ENCODE peak calls at places on chromosome 21, in ten cellular contexts. One of them, this sample, is unnamed.
A peak's percentile ranks its signal among the peaks of the same experiment; 100 is the strongest.

GRCh38 chr21:14690886-14691285 is 144.8 kb upstream of the SAMSN1 start:
- DNase-seq in activated T-helper 2 cell treated with anti-CD3 and anti-CD28 coated beads, Interferon-gamma antibody, Interleukin-2, Interleukin-4, amounts not matched to agents 10 μg/mL and 5 μg/mL and 100 μg/mL, durations not matched to agents 14 hours and 24 hours and 36 hours: no peak
- DNase-seq in glutamatergic neuron: no peak
- DNase-seq in RPMI7951: no peak
- DNase-seq in mucosa of gallbladder: no peak
- DNase-seq in Right ventricle myocardium superior: no peak
- DNase-seq in CMK: no peak
- DNase-seq in HFF-Myc: no peak
- DNase-seq in ELR: no peak
- DNase-seq in MV-4-11: peak; percentile 55
- DNase-seq in this sample: no peak

GRCh38 chr21:29372063-29372802 is 73.5 kb downstream of the BACH1 start:
- DNase-seq in activated T-helper 2 cell treated with anti-CD3 and anti-CD28 coated beads, Interferon-gamma antibody, Interleukin-2, Interleukin-4, amounts not matched to agents 10 μg/mL and 5 μg/mL and 100 μg/mL, durations not matched to agents 14 hours and 24 hours and 36 hours: peak; percentile 36
- DNase-seq in glutamatergic neuron: no peak
- DNase-seq in RPMI7951: peak; percentile 69
- DNase-seq in mucosa of gallbladder: peak; percentile 70
- DNase-seq in Right ventricle myocardium superior: no peak
- DNase-seq in CMK: peak; percentile 75
- DNase-seq in HFF-Myc: peak; percentile 81
- DNase-seq in ELR: peak; percentile 86
- DNase-seq in MV-4-11: peak; percentile 64
- DNase-seq in this sample: no peak

GRCh38 chr21:25563399-25564116 is 43.7 kb downstream of the MRPL39 start:
- DNase-seq in activated T-helper 2 cell treated with anti-CD3 and anti-CD28 coated beads, Interferon-gamma antibody, Interleukin-2, Interleukin-4, amounts not matched to agents 10 μg/mL and 5 μg/mL and 100 μg/mL, durations not matched to agents 14 hours and 24 hours and 36 hours: peak; percentile 39
- DNase-seq in glutamatergic neuron: no peak
- DNase-seq in RPMI7951: peak; percentile 69
- DNase-seq in mucosa of gallbladder: no peak
- DNase-seq in Right ventricle myocardium superior: no peak
- DNase-seq in CMK: peak; percentile 72
- DNase-seq in HFF-Myc: no peak
- DNase-seq in ELR: peak; percentile 28
- DNase-seq in MV-4-11: peak; percentile 81
- DNase-seq in this sample: no peak

GRCh38 chr21:33954395-33954794 is 38.8 kb upstream of the ATP5PO start:
- DNase-seq in activated T-helper 2 cell treated with anti-CD3 and anti-CD28 coated beads, Interferon-gamma antibody, Interleukin-2, Interleukin-4, amounts not matched to agents 10 μg/mL and 5 μg/mL and 100 μg/mL, durations not matched to agents 14 hours and 24 hours and 36 hours: no peak
- DNase-seq in glutamatergic neuron: no peak
- DNase-seq in RPMI7951: no peak
- DNase-seq in mucosa of gallbladder: no peak
- DNase-seq in Right ventricle myocardium superior: no peak
- DNase-seq in CMK: no peak
- DNase-seq in HFF-Myc: no peak
- DNase-seq in ELR: no peak
- DNase-seq in MV-4-11: no peak
- DNase-seq in this sample: no peak

GRCh38 chr21:45932922-45933502 is 48.6 kb upstream of the COL6A1 start:
- DNase-seq in activated T-helper 2 cell treated with anti-CD3 and anti-CD28 coated beads, Interferon-gamma antibody, Interleukin-2, Interleukin-4, amounts not matched to agents 10 μg/mL and 5 μg/mL and 100 μg/mL, durations not matched to agents 14 hours and 24 hours and 36 hours: no peak
- DNase-seq in glutamatergic neuron: no peak
- DNase-seq in RPMI7951: no peak
- DNase-seq in mucosa of gallbladder: no peak
- DNase-seq in Right ventricle myocardium superior: no peak
- DNase-seq in CMK: no peak
- DNase-seq in HFF-Myc: no peak
- DNase-seq in ELR: no peak
- DNase-seq in MV-4-11: no peak
- DNase-seq in this sample: no peak

GRCh38 chr21:45957986-45958610 is 23.5 kb upstream of the COL6A1 start:
- DNase-seq in activated T-helper 2 cell treated with anti-CD3 and anti-CD28 coated beads, Interferon-gamma antibody, Interleukin-2, Interleukin-4, amounts not matched to agents 10 μg/mL and 5 μg/mL and 100 μg/mL, durations not matched to agents 14 hours and 24 hours and 36 hours: no peak
- DNase-seq in glutamatergic neuron: no peak
- DNase-seq in RPMI7951: no peak
- DNase-seq in mucosa of gallbladder: no peak
- DNase-seq in Right ventricle myocardium superior: peak; percentile 67
- DNase-seq in CMK: no peak
- DNase-seq in HFF-Myc: no peak
- DNase-seq in ELR: no peak
- DNase-seq in MV-4-11: no peak
- DNase-seq in this sample: no peak

GRCh38 chr21:42799516-42799915 is 79.8 kb downstream of the WDR4 start:
- DNase-seq in activated T-helper 2 cell treated with anti-CD3 and anti-CD28 coated beads, Interferon-gamma antibody, Interleukin-2, Interleukin-4, amounts not matched to agents 10 μg/mL and 5 μg/mL and 100 μg/mL, durations not matched to agents 14 hours and 24 hours and 36 hours: no peak
- DNase-seq in glutamatergic neuron: no peak
- DNase-seq in RPMI7951: no peak
- DNase-seq in mucosa of gallbladder: no peak
- DNase-seq in Right ventricle myocardium superior: no peak
- DNase-seq in CMK: no peak
- DNase-seq in HFF-Myc: no peak
- DNase-seq in ELR: peak; percentile 1
- DNase-seq in MV-4-11: no peak
- DNase-seq in this sample: no peak

GRCh38 chr21:41706678-41707077 is 60.2 kb downstream of the RIPK4 start:
- DNase-seq in activated T-helper 2 cell treated with anti-CD3 and anti-CD28 coated beads, Interferon-gamma antibody, Interleukin-2, Interleukin-4, amounts not matched to agents 10 μg/mL and 5 μg/mL and 100 μg/mL, durations not matched to agents 14 hours and 24 hours and 36 hours: no peak
- DNase-seq in glutamatergic neuron: no peak
- DNase-seq in RPMI7951: peak; percentile 76
- DNase-seq in mucosa of gallbladder: peak; percentile 79
- DNase-seq in Right ventricle myocardium superior: no peak
- DNase-seq in CMK: no peak
- DNase-seq in HFF-Myc: no peak
- DNase-seq in ELR: peak; percentile 36
- DNase-seq in MV-4-11: no peak
- DNase-seq in this sample: no peak

GRCh38 chr21:39441502-39442475 is 3.8 kb downstream of the LCA5L start:
- DNase-seq in activated T-helper 2 cell treated with anti-CD3 and anti-CD28 coated beads, Interferon-gamma antibody, Interleukin-2, Interleukin-4, amounts not matched to agents 10 μg/mL and 5 μg/mL and 100 μg/mL, durations not matched to agents 14 hours and 24 hours and 36 hours: no peak
- DNase-seq in glutamatergic neuron: peak; percentile 40
- DNase-seq in RPMI7951: peak; percentile 38
- DNase-seq in mucosa of gallbladder: no peak
- DNase-seq in Right ventricle myocardium superior: no peak
- DNase-seq in CMK: peak; percentile 32
- DNase-seq in HFF-Myc: no peak
- DNase-seq in ELR: peak; percentile 62
- DNase-seq in MV-4-11: peak; percentile 45
- DNase-seq in this sample: no peak

GRCh38 chr21:36976882-36977651 is 10.6 kb upstream of the HLCS start:
- DNase-seq in activated T-helper 2 cell treated with anti-CD3 and anti-CD28 coated beads, Interferon-gamma antibody, Interleukin-2, Interleukin-4, amounts not matched to agents 10 μg/mL and 5 μg/mL and 100 μg/mL, durations not matched to agents 14 hours and 24 hours and 36 hours: no peak
- DNase-seq in glutamatergic neuron: no peak
- DNase-seq in RPMI7951: peak; percentile 72
- DNase-seq in mucosa of gallbladder: peak; percentile 12
- DNase-seq in Right ventricle myocardium superior: no peak
- DNase-seq in CMK: peak; percentile 52
- DNase-seq in HFF-Myc: peak; percentile 73
- DNase-seq in ELR: peak; percentile 87
- DNase-seq in MV-4-11: peak; percentile 58
- DNase-seq in this sample: peak; percentile 35

GRCh38 chr21:26107439-26107838 is 63.1 kb downstream of the APP start:
- DNase-seq in activated T-helper 2 cell treated with anti-CD3 and anti-CD28 coated beads, Interferon-gamma antibody, Interleukin-2, Interleukin-4, amounts not matched to agents 10 μg/mL and 5 μg/mL and 100 μg/mL, durations not matched to agents 14 hours and 24 hours and 36 hours: no peak
- DNase-seq in glutamatergic neuron: no peak
- DNase-seq in RPMI7951: no peak
- DNase-seq in mucosa of gallbladder: no peak
- DNase-seq in Right ventricle myocardium superior: no peak
- DNase-seq in CMK: no peak
- DNase-seq in HFF-Myc: no peak
- DNase-seq in ELR: no peak
- DNase-seq in MV-4-11: no peak
- DNase-seq in this sample: no peak

GRCh38 chr21:45413922-45414321 is 9.0 kb downstream of the COL18A1 start:
- DNase-seq in activated T-helper 2 cell treated with anti-CD3 and anti-CD28 coated beads, Interferon-gamma antibody, Interleukin-2, Interleukin-4, amounts not matched to agents 10 μg/mL and 5 μg/mL and 100 μg/mL, durations not matched to agents 14 hours and 24 hours and 36 hours: no peak
- DNase-seq in glutamatergic neuron: peak; percentile 11
- DNase-seq in RPMI7951: no peak
- DNase-seq in mucosa of gallbladder: no peak
- DNase-seq in Right ventricle myocardium superior: peak; percentile 39
- DNase-seq in CMK: no peak
- DNase-seq in HFF-Myc: no peak
- DNase-seq in ELR: no peak
- DNase-seq in MV-4-11: no peak
- DNase-seq in this sample: no peak

GRCh38 chr21:38300180-38300579 is 43.4 kb downstream of the KCNJ15 start:
- DNase-seq in activated T-helper 2 cell treated with anti-CD3 and anti-CD28 coated beads, Interferon-gamma antibody, Interleukin-2, Interleukin-4, amounts not matched to agents 10 μg/mL and 5 μg/mL and 100 μg/mL, durations not matched to agents 14 hours and 24 hours and 36 hours: no peak
- DNase-seq in glutamatergic neuron: no peak
- DNase-seq in RPMI7951: no peak
- DNase-seq in mucosa of gallbladder: no peak
- DNase-seq in Right ventricle myocardium superior: no peak
- DNase-seq in CMK: no peak
- DNase-seq in HFF-Myc: no peak
- DNase-seq in ELR: no peak
- DNase-seq in MV-4-11: no peak
- DNase-seq in this sample: no peak

GRCh38 chr21:14545906-14546480 is at the start of gene SAMSN1:
- DNase-seq in activated T-helper 2 cell treated with anti-CD3 and anti-CD28 coated beads, Interferon-gamma antibody, Interleukin-2, Interleukin-4, amounts not matched to agents 10 μg/mL and 5 μg/mL and 100 μg/mL, durations not matched to agents 14 hours and 24 hours and 36 hours: peak; percentile 76
- DNase-seq in glutamatergic neuron: no peak
- DNase-seq in RPMI7951: no peak
- DNase-seq in mucosa of gallbladder: peak; percentile 43
- DNase-seq in Right ventricle myocardium superior: no peak
- DNase-seq in CMK: peak; percentile 81
- DNase-seq in HFF-Myc: no peak
- DNase-seq in ELR: no peak
- DNase-seq in MV-4-11: peak; percentile 76
- DNase-seq in this sample: no peak

GRCh38 chr21:31921079-31921478 is 48.3 kb downstream of the HUNK start:
- DNase-seq in activated T-helper 2 cell treated with anti-CD3 and anti-CD28 coated beads, Interferon-gamma antibody, Interleukin-2, Interleukin-4, amounts not matched to agents 10 μg/mL and 5 μg/mL and 100 μg/mL, durations not matched to agents 14 hours and 24 hours and 36 hours: no peak
- DNase-seq in glutamatergic neuron: no peak
- DNase-seq in RPMI7951: peak; percentile 9
- DNase-seq in mucosa of gallbladder: no peak
- DNase-seq in Right ventricle myocardium superior: no peak
- DNase-seq in CMK: no peak
- DNase-seq in HFF-Myc: no peak
- DNase-seq in ELR: peak; percentile 9
- DNase-seq in MV-4-11: no peak
- DNase-seq in this sample: no peak

GRCh38 chr21:28215214-28215954 is 777.3 kb downstream of the LTN1 start:
- DNase-seq in activated T-helper 2 cell treated with anti-CD3 and anti-CD28 coated beads, Interferon-gamma antibody, Interleukin-2, Interleukin-4, amounts not matched to agents 10 μg/mL and 5 μg/mL and 100 μg/mL, durations not matched to agents 14 hours and 24 hours and 36 hours: no peak
- DNase-seq in glutamatergic neuron: no peak
- DNase-seq in RPMI7951: peak; percentile 81
- DNase-seq in mucosa of gallbladder: no peak
- DNase-seq in Right ventricle myocardium superior: no peak
- DNase-seq in CMK: no peak
- DNase-seq in HFF-Myc: no peak
- DNase-seq in ELR: peak; percentile 83
- DNase-seq in MV-4-11: peak; percentile 20
- DNase-seq in this sample: no peak

GRCh38 chr21:28614816-28615215 is 377.9 kb downstream of the LTN1 start:
- DNase-seq in activated T-helper 2 cell treated with anti-CD3 and anti-CD28 coated beads, Interferon-gamma antibody, Interleukin-2, Interleukin-4, amounts not matched to agents 10 μg/mL and 5 μg/mL and 100 μg/mL, durations not matched to agents 14 hours and 24 hours and 36 hours: no peak
- DNase-seq in glutamatergic neuron: no peak
- DNase-seq in RPMI7951: no peak
- DNase-seq in mucosa of gallbladder: no peak
- DNase-seq in Right ventricle myocardium superior: no peak
- DNase-seq in CMK: no peak
- DNase-seq in HFF-Myc: no peak
- DNase-seq in ELR: no peak
- DNase-seq in MV-4-11: no peak
- DNase-seq in this sample: no peak

GRCh38 chr21:26117972-26118367 is 52.6 kb downstream of the APP start:
- DNase-seq in activated T-helper 2 cell treated with anti-CD3 and anti-CD28 coated beads, Interferon-gamma antibody, Interleukin-2, Interleukin-4, amounts not matched to agents 10 μg/mL and 5 μg/mL and 100 μg/mL, durations not matched to agents 14 hours and 24 hours and 36 hours: no peak
- DNase-seq in glutamatergic neuron: no peak
- DNase-seq in RPMI7951: no peak
- DNase-seq in mucosa of gallbladder: no peak
- DNase-seq in Right ventricle myocardium superior: no peak
- DNase-seq in CMK: no peak
- DNase-seq in HFF-Myc: no peak
- DNase-seq in ELR: no peak
- DNase-seq in MV-4-11: no peak
- DNase-seq in this sample: no peak

GRCh38 chr21:37225440-37225839 is 41.7 kb downstream of the VPS26C start:
- DNase-seq in activated T-helper 2 cell treated with anti-CD3 and anti-CD28 coated beads, Interferon-gamma antibody, Interleukin-2, Interleukin-4, amounts not matched to agents 10 μg/mL and 5 μg/mL and 100 μg/mL, durations not matched to agents 14 hours and 24 hours and 36 hours: peak; percentile 65
- DNase-seq in glutamatergic neuron: no peak
- DNase-seq in RPMI7951: no peak
- DNase-seq in mucosa of gallbladder: no peak
- DNase-seq in Right ventricle myocardium superior: no peak
- DNase-seq in CMK: peak; percentile 44
- DNase-seq in HFF-Myc: no peak
- DNase-seq in ELR: no peak
- DNase-seq in MV-4-11: peak; percentile 70
- DNase-seq in this sample: no peak

GRCh38 chr21:45104560-45104959 is 30.2 kb downstream of the ADARB1 start:
- DNase-seq in activated T-helper 2 cell treated with anti-CD3 and anti-CD28 coated beads, Interferon-gamma antibody, Interleukin-2, Interleukin-4, amounts not matched to agents 10 μg/mL and 5 μg/mL and 100 μg/mL, durations not matched to agents 14 hours and 24 hours and 36 hours: no peak
- DNase-seq in glutamatergic neuron: no peak
- DNase-seq in RPMI7951: peak; percentile 40
- DNase-seq in mucosa of gallbladder: no peak
- DNase-seq in Right ventricle myocardium superior: peak; percentile 75
- DNase-seq in CMK: no peak
- DNase-seq in HFF-Myc: no peak
- DNase-seq in ELR: peak; percentile 41
- DNase-seq in MV-4-11: no peak
- DNase-seq in this sample: peak; percentile 51

GRCh38 chr21:46084709-46085108 is 13.2 kb upstream of the COL6A2 start:
- DNase-seq in activated T-helper 2 cell treated with anti-CD3 and anti-CD28 coated beads, Interferon-gamma antibody, Interleukin-2, Interleukin-4, amounts not matched to agents 10 μg/mL and 5 μg/mL and 100 μg/mL, durations not matched to agents 14 hours and 24 hours and 36 hours: no peak
- DNase-seq in glutamatergic neuron: no peak
- DNase-seq in RPMI7951: no peak
- DNase-seq in mucosa of gallbladder: no peak
- DNase-seq in Right ventricle myocardium superior: peak; percentile 71
- DNase-seq in CMK: no peak
- DNase-seq in HFF-Myc: no peak
- DNase-seq in ELR: no peak
- DNase-seq in MV-4-11: no peak
- DNase-seq in this sample: no peak

GRCh38 chr21:43369124-43369523 is 57.8 kb downstream of the SIK1 start:
- DNase-seq in activated T-helper 2 cell treated with anti-CD3 and anti-CD28 coated beads, Interferon-gamma antibody, Interleukin-2, Interleukin-4, amounts not matched to agents 10 μg/mL and 5 μg/mL and 100 μg/mL, durations not matched to agents 14 hours and 24 hours and 36 hours: no peak
- DNase-seq in glutamatergic neuron: peak; percentile 50
- DNase-seq in RPMI7951: peak; percentile 79
- DNase-seq in mucosa of gallbladder: no peak
- DNase-seq in Right ventricle myocardium superior: no peak
- DNase-seq in CMK: no peak
- DNase-seq in HFF-Myc: no peak
- DNase-seq in ELR: peak; percentile 67
- DNase-seq in MV-4-11: peak; percentile 85
- DNase-seq in this sample: peak; percentile 4

GRCh38 chr21:21295303-21295702 is 297.1 kb downstream of the NCAM2 start:
- DNase-seq in activated T-helper 2 cell treated with anti-CD3 and anti-CD28 coated beads, Interferon-gamma antibody, Interleukin-2, Interleukin-4, amounts not matched to agents 10 μg/mL and 5 μg/mL and 100 μg/mL, durations not matched to agents 14 hours and 24 hours and 36 hours: no peak
- DNase-seq in glutamatergic neuron: no peak
- DNase-seq in RPMI7951: no peak
- DNase-seq in mucosa of gallbladder: no peak
- DNase-seq in Right ventricle myocardium superior: no peak
- DNase-seq in CMK: no peak
- DNase-seq in HFF-Myc: no peak
- DNase-seq in ELR: no peak
- DNase-seq in MV-4-11: no peak
- DNase-seq in this sample: no peak

GRCh38 chr21:29377266-29377665 is 78.5 kb downstream of the BACH1 start:
- DNase-seq in activated T-helper 2 cell treated with anti-CD3 and anti-CD28 coated beads, Interferon-gamma antibody, Interleukin-2, Interleukin-4, amounts not matched to agents 10 μg/mL and 5 μg/mL and 100 μg/mL, durations not matched to agents 14 hours and 24 hours and 36 hours: no peak
- DNase-seq in glutamatergic neuron: no peak
- DNase-seq in RPMI7951: no peak
- DNase-seq in mucosa of gallbladder: no peak
- DNase-seq in Right ventricle myocardium superior: no peak
- DNase-seq in CMK: no peak
- DNase-seq in HFF-Myc: no peak
- DNase-seq in ELR: no peak
- DNase-seq in MV-4-11: no peak
- DNase-seq in this sample: no peak

GRCh38 chr21:25515484-25516405 is 91.5 kb downstream of the MRPL39 start:
- DNase-seq in activated T-helper 2 cell treated with anti-CD3 and anti-CD28 coated beads, Interferon-gamma antibody, Interleukin-2, Interleukin-4, amounts not matched to agents 10 μg/mL and 5 μg/mL and 100 μg/mL, durations not matched to agents 14 hours and 24 hours and 36 hours: no peak
- DNase-seq in glutamatergic neuron: no peak
- DNase-seq in RPMI7951: no peak
- DNase-seq in mucosa of gallbladder: no peak
- DNase-seq in Right ventricle myocardium superior: no peak
- DNase-seq in CMK: no peak
- DNase-seq in HFF-Myc: no peak
- DNase-seq in ELR: peak; percentile 24
- DNase-seq in MV-4-11: no peak
- DNase-seq in this sample: no peak

GRCh38 chr21:35244514-35244913 is 195.4 kb upstream of the RUNX1 start:
- DNase-seq in activated T-helper 2 cell treated with anti-CD3 and anti-CD28 coated beads, Interferon-gamma antibody, Interleukin-2, Interleukin-4, amounts not matched to agents 10 μg/mL and 5 μg/mL and 100 μg/mL, durations not matched to agents 14 hours and 24 hours and 36 hours: no peak
- DNase-seq in glutamatergic neuron: no peak
- DNase-seq in RPMI7951: no peak
- DNase-seq in mucosa of gallbladder: no peak
- DNase-seq in Right ventricle myocardium superior: no peak
- DNase-seq in CMK: no peak
- DNase-seq in HFF-Myc: no peak
- DNase-seq in ELR: no peak
- DNase-seq in MV-4-11: peak; percentile 35
- DNase-seq in this sample: no peak

GRCh38 chr21:42663200-42663483 is 9.7 kb downstream of the PDE9A start:
- DNase-seq in activated T-helper 2 cell treated with anti-CD3 and anti-CD28 coated beads, Interferon-gamma antibody, Interleukin-2, Interleukin-4, amounts not matched to agents 10 μg/mL and 5 μg/mL and 100 μg/mL, durations not matched to agents 14 hours and 24 hours and 36 hours: no peak
- DNase-seq in glutamatergic neuron: no peak
- DNase-seq in RPMI7951: no peak
- DNase-seq in mucosa of gallbladder: no peak
- DNase-seq in Right ventricle myocardium superior: no peak
- DNase-seq in CMK: no peak
- DNase-seq in HFF-Myc: no peak
- DNase-seq in ELR: no peak
- DNase-seq in MV-4-11: no peak
- DNase-seq in this sample: no peak

GRCh38 chr21:15472641-15473040 is 257.1 kb upstream of the USP25 start:
- DNase-seq in activated T-helper 2 cell treated with anti-CD3 and anti-CD28 coated beads, Interferon-gamma antibody, Interleukin-2, Interleukin-4, amounts not matched to agents 10 μg/mL and 5 μg/mL and 100 μg/mL, durations not matched to agents 14 hours and 24 hours and 36 hours: no peak
- DNase-seq in glutamatergic neuron: no peak
- DNase-seq in RPMI7951: no peak
- DNase-seq in mucosa of gallbladder: no peak
- DNase-seq in Right ventricle myocardium superior: no peak
- DNase-seq in CMK: no peak
- DNase-seq in HFF-Myc: no peak
- DNase-seq in ELR: no peak
- DNase-seq in MV-4-11: no peak
- DNase-seq in this sample: no peak